ENCODE peak calls at places on chromosome 13, in five cellular contexts. Z, E, B, U and G are unnamed samples. For H3K36me3, the result is how much of the 10 kb centered on the place peaks cover.

GRCh38 chr13:111382877-111383276 is 62.4 kb downstream of the TEX29 start:
- DNase-seq in U (no peak), E (no peak), B (no peak), Z (no peak), G (no peak)

GRCh38 chr13:31227870-31228269 is 28.1 kb downstream of the B3GLCT start:
- DNase-seq in U (no peak), E (no peak), B (no peak), Z (peak), G (peak)

GRCh38 chr13:73698859-73699258 is 435.3 kb downstream of the KLF12 start:
- DNase-seq in Z (no peak), U (no peak), B (no peak), E (no peak), G (no peak)

GRCh38 chr13:32165791-32166190 is 134.2 kb downstream of the FRY start:
- DNase-seq in U (no peak), B (peak), E (no peak), Z (no peak), G (no peak)

GRCh38 chr13:92320323-92320722 is 906.3 kb upstream of the GPC6 start:
- DNase-seq in E (no peak), U (no peak), B (no peak), Z (no peak), G (no peak)

GRCh38 chr13:41581884-41582547 is 124.7 kb downstream of the RGCC start:
- DNase-seq in Z (no peak), B (no peak), U (no peak), E (no peak), G (no peak)

GRCh38 chr13:52832268-52832667 is 16.2 kb downstream of the PCDH8 start:
- DNase-seq in E (no peak), U (no peak), B (no peak), Z (no peak), G (peak)

GRCh38 chr13:47508518-47509228 is 492.4 kb downstream of the SUCLA2 start:
- DNase-seq in E (no peak), U (no peak), B (no peak), Z (no peak), G (no peak)

GRCh38 chr13:50672025-50672424 is 171.5 kb downstream of the DLEU7 start:
- DNase-seq in E (no peak), B (no peak), U (no peak), Z (no peak), G (peak)

GRCh38 chr13:28744091-28744536 is 25.3 kb upstream of the SLC46A3 start:
- DNase-seq in E (no peak), Z (peak), U (no peak), B (no peak), G (peak)

GRCh38 chr13:113628291-113629270 is 29.4 kb downstream of the ATP4B start:
- DNase-seq in B (peak), E (no peak), Z (no peak), U (no peak), G (no peak)

GRCh38 chr13:111121421-111121820 is 6.3 kb downstream of the ARHGEF7 start:
- DNase-seq in Z (no peak), B (no peak), E (no peak), U (no peak), G (no peak)

GRCh38 chr13:99354371-99354951 is 47.3 kb upstream of the GPR183 start:
- DNase-seq in B (no peak), U (no peak), Z (no peak), E (no peak), G (no peak)

GRCh38 chr13:96141032-96141431 is 51.1 kb downstream of the HS6ST3 start:
- DNase-seq in Z (peak), E (no peak), B (no peak), U (peak), G (no peak)

GRCh38 chr13:28423010-28423409 is 71.9 kb downstream of the FLT1 start:
- DNase-seq in E (peak), Z (no peak), B (peak), U (no peak), G (no peak)

GRCh38 chr13:95258619-95259194 is 42.5 kb downstream of the ABCC4 start:
- DNase-seq in U (no peak), Z (no peak), B (no peak), E (no peak), G (no peak)

GRCh38 chr13:96744665-96745331 is 249.5 kb downstream of the OXGR1 start:
- DNase-seq in B (no peak), E (no peak), U (no peak), Z (no peak), G (no peak)

GRCh38 chr13:44050450-44051063 is 170.9 kb downstream of the LACC1 start:
- DNase-seq in B (no peak), Z (no peak), E (no peak), U (no peak), G (no peak)

GRCh38 chr13:20191311-20191901 is 1.3 kb downstream of the GJB2 start:
- DNase-seq in E (no peak), U (no peak), Z (no peak), B (no peak), G (peak)

GRCh38 chr13:27367570-27367969 is 56.8 kb upstream of the GTF3A start:
- DNase-seq in E (no peak), B (no peak), Z (no peak), U (no peak), G (no peak)

GRCh38 chr13:79541426-79542049 is 60.6 kb downstream of the NDFIP2 start:
- DNase-seq in E (no peak), U (peak), B (no peak), Z (peak), G (no peak)

DNA sequence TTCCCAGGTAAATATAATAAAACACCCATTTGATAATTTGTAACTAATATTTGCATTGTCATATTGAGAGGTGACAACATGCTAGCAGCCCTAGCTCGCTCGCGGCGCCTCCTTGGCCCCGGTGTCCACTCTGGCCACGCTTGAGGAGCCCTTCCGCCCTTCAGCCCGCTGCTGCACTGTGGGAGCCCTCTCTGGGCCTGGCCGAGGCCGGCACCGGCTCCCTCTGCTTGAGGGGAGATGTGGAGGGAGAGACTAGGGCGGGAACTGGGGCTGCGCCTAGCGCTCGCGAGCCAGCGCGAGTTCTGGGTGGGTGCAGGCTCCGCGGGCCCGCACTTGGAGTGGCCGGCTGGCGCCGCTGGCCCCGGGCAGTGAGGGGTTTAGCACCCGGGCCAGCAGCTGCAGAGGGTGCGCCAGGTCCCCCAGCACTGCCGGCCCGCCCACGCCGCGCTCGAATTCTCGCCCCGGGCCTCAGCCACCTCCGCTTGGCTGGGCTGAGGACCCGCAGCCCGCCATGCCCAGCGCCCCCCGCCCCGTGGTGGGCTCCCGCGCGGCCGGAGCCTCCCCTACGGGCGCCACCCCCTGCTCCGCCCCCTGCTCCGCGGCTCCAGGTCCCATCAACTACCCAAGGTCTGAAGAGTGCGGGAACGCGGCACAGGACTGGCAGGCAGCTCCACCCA is 594.4 kb downstream of the SLITRK6 start:
- DNase-seq in B (no peak), Z (no peak), U (no peak), E (no peak), G (no peak)
- H3K4me3 ChIP-seq in B (no peak), Z (no peak), U (no peak), E (no peak), G (no peak)

DNA sequence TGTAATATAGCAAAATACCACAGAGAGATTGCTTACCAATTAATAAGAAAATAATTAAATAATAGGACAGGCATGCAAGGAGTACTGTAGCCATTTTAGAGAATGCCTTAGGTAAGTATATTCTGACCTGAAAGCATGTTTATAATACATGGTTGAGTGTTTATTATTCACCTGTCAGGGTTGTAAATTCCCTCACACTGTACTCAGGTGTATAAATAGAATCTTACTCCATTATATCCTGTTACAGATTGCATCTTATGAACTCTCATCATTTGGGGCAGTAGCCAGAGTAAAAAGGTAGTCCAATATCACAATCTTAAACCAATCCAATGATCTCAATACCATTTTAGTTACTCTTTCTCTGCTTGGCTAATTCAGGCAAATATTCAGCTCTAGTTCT is 35.8 kb upstream of the GTF2F2 start:
- DNase-seq in Z (no peak), B (no peak), E (no peak), U (no peak), G (no peak)
- H3K36me3 ChIP-seq in Z (under half), B (under half), E (under half), U (under half), G (under half)

GRCh38 chr13:106859505-106859904 is 291.6 kb upstream of the ARGLU1 start:
- DNase-seq in E (no peak), Z (peak), B (no peak), U (peak), G (peak)

GRCh38 chr13:106858910-106859309 is 291.0 kb upstream of the ARGLU1 start:
- DNase-seq in Z (peak), B (no peak), U (peak), E (no peak), G (no peak)
- H3K4me3 ChIP-seq in Z (no peak), B (no peak), U (no peak), E (no peak), G (peak)

GRCh38 chr13:77001540-77001939 is 9.7 kb downstream of the CLN5 start:
- DNase-seq in B (no peak), E (no peak), U (no peak), Z (no peak), G (no peak)

GRCh38 chr13:77002590-77003190 is 10.8 kb downstream of the CLN5 start:
- DNase-seq in E (no peak), Z (peak), U (peak), B (no peak), G (no peak)

GRCh38 chr13:77001963-77002587 is 10.2 kb downstream of the CLN5 start:
- DNase-seq in U (no peak), Z (no peak), E (no peak), B (no peak), G (no peak)

GRCh38 chr13:77000475-77000874 is 8.6 kb downstream of the CLN5 start:
- DNase-seq in B (no peak), U (no peak), Z (no peak), E (no peak), G (no peak)
- H3K36me3 ChIP-seq in B (half or more), U (under half), Z (under half), E (under half), G (half or more)

DNA sequence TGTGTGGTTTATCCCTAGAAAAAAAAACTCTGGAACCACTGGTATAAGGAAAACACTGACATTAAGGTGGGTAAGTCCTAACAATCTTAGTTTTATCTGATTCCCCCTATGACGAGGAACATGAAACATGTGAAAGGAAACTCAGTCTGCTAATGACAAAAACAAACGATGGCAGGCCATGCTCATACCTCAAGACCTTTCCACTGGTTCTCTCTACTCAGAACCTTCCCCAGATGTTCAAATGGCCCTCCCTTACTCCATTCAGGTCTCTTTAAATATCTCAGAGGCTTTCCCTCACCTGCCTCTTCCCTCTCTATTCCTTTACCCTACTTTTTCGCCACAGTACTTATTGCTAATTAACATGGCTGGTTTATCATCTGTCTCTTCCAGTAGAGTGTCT is 1.6 kb downstream of the TUBGCP3 start:
- DNase-seq in B (no peak), E (no peak), U (no peak), Z (no peak), G (no peak)
- H3K4me3 ChIP-seq in B (no peak), E (no peak), U (peak), Z (no peak), G (peak)